ENCODE peak calls at places on chromosomes 13 and 19, in four cellular contexts. One of them, this sample, is unnamed.

GRCh38 chr13:37995052-37995451 is 125.5 kb upstream of the TRPC4 start:
- DNase-seq in neural crest cell: no peak
- DNase-seq in lung: no peak
- DNase-seq in adrenal gland: no peak
- DNase-seq in this sample: no peak

GRCh38 chr19:46906221-46906620 is 45.4 kb downstream of the ARHGAP35 start:
- DNase-seq in neural crest cell: no peak
- DNase-seq in lung: no peak
- DNase-seq in adrenal gland: no peak
- DNase-seq in this sample: no peak

GRCh38 chr19:18756896-18757295 is 34.2 kb downstream of the COMP start:
- DNase-seq in neural crest cell: no peak
- DNase-seq in lung: no peak
- DNase-seq in adrenal gland: no peak
- DNase-seq in this sample: no peak

GRCh38 chr13:46804391-46804815 is 7.4 kb upstream of the ESD start:
- DNase-seq in neural crest cell: no peak
- DNase-seq in lung: no peak
- DNase-seq in adrenal gland: no peak
- DNase-seq in this sample: no peak

GRCh38 chr13:50437252-50437651 is 406.2 kb downstream of the DLEU7 start:
- DNase-seq in neural crest cell: no peak
- DNase-seq in lung: no peak
- DNase-seq in adrenal gland: no peak
- DNase-seq in this sample: no peak

GRCh38 chr19:39499082-39499642 is 415 bp downstream of the DLL3 start:
- DNase-seq in neural crest cell: peak; percentile 13
- DNase-seq in lung: no peak
- DNase-seq in adrenal gland: no peak
- DNase-seq in this sample: no peak

GRCh38 chr19:54294539-54294938 is 13.6 kb upstream of the LILRB2 start:
- DNase-seq in neural crest cell: no peak
- DNase-seq in lung: no peak
- DNase-seq in adrenal gland: no peak
- DNase-seq in this sample: no peak

GRCh38 chr19:29671393-29672076 is 6.3 kb downstream of the PLEKHF1 start:
- DNase-seq in neural crest cell: no peak
- DNase-seq in lung: peak; percentile 54
- DNase-seq in adrenal gland: no peak
- DNase-seq in this sample: no peak

GRCh38 chr13:42539670-42540069 is 34.3 kb upstream of the TNFSF11 start:
- DNase-seq in neural crest cell: no peak
- DNase-seq in lung: no peak
- DNase-seq in adrenal gland: no peak
- DNase-seq in this sample: no peak

GRCh38 chr19:42324655-42325307 is 654 bp upstream of the MEGF8 start:
- DNase-seq in neural crest cell: no peak
- DNase-seq in lung: no peak
- DNase-seq in adrenal gland: no peak
- DNase-seq in this sample: no peak
- TF ChIP-seq CTCF in neural crest cell: no peak
- TF ChIP-seq CTCF in lung: no peak
- TF ChIP-seq CTCF in adrenal gland: peak; percentile 94
- TF ChIP-seq CTCF in this sample: no peak

DNA sequence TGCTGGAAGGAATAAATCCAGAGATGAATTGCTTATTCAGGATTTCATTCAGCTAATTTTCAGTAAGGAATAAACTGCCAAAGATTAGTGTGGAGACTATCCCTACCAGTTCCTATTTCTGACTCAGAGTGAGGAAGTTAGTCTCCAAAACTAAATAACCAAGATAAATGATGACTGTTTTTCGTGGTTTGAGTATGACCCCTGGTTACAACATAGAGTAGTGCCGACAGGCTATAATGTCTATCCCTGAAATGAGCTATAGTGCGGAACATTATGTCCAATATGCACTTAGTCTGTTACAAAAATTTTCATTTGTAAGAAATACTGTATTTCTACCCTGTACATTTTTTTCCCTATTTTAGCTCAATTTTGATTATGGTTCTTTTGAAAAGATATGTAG is 51.4 kb downstream of the NBEA start:
- DNase-seq in neural crest cell: no peak
- DNase-seq in lung: no peak
- DNase-seq in adrenal gland: no peak
- DNase-seq in this sample: no peak
- TF ChIP-seq CTCF in neural crest cell: no peak
- TF ChIP-seq CTCF in lung: no peak
- TF ChIP-seq CTCF in adrenal gland: no peak
- TF ChIP-seq CTCF in this sample: no peak

GRCh38 chr13:74132768-74133656 is 1.2 kb downstream of the KLF12 start:
- DNase-seq in neural crest cell: peak; percentile 20
- DNase-seq in lung: no peak
- DNase-seq in adrenal gland: peak; percentile 29
- DNase-seq in this sample: no peak
- TF ChIP-seq CTCF in neural crest cell: no peak
- TF ChIP-seq CTCF in lung: no peak
- TF ChIP-seq CTCF in adrenal gland: no peak
- TF ChIP-seq CTCF in this sample: peak; percentile 9

DNA sequence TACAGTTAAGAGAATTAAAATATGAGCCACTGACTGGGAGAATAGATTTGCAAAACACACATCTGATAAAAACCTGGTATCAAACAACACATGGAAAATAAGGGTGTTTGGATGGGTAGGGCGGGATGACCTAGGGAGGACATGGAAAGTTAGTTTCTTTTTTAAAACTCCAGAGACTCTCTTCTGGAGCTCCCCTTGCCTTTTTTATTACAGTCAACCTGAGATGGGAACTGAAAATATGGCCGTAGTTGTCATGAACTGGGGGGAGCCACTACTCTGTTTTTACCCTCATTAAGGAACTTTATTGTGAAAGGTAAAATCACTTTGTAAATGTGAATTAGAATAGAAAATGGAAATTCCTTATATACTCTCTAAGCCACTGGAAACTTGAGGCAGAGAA is 113.0 kb downstream of the ATP11A start:
- DNase-seq in neural crest cell: no peak
- DNase-seq in lung: no peak
- DNase-seq in adrenal gland: no peak
- DNase-seq in this sample: no peak
- TF ChIP-seq CTCF in neural crest cell: no peak
- TF ChIP-seq CTCF in lung: no peak
- TF ChIP-seq CTCF in adrenal gland: no peak
- TF ChIP-seq CTCF in this sample: no peak

GRCh38 chr19:4057913-4058695 is 8.6 kb downstream of the ZBTB7A start:
- DNase-seq in neural crest cell: no peak
- DNase-seq in lung: peak; percentile 92
- DNase-seq in adrenal gland: peak; percentile 97
- DNase-seq in this sample: no peak
- TF ChIP-seq CTCF in neural crest cell: no peak
- TF ChIP-seq CTCF in lung: no peak
- TF ChIP-seq CTCF in adrenal gland: no peak
- TF ChIP-seq CTCF in this sample: no peak

DNA sequence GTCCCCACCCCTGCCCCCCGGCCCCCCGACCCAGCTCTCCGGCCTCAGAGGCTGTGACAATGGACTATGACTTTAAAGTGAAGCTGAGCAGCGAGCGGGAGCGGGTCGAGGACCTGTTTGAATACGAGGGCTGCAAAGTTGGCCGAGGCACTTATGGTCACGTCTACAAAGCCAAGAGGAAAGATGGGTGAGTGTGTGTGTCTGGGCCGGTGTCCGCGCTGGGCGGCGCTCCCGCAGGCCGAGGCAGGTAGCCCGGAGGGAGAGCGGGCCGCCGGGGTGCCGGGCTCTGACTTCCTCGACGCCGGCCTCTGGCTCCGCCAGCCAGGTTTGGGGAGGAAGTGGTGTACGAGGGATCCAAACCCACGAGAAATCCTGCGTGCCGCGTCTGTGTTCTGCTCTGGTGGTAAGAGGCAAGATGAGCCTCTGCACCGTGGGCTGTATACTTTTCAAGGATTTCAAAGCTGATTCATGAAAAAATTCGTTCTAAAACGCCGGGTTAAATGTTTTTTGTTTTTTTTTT is 714 bp downstream of the CDK8 start:
- DNase-seq in neural crest cell: peak; percentile 23
- DNase-seq in lung: peak; percentile 62
- DNase-seq in adrenal gland: peak; percentile 64
- DNase-seq in this sample: no peak
- TF ChIP-seq CTCF in neural crest cell: peak; percentile 26
- TF ChIP-seq CTCF in lung: no peak
- TF ChIP-seq CTCF in adrenal gland: peak; percentile 25
- TF ChIP-seq CTCF in this sample: no peak

GRCh38 chr19:1455002-1455335 is 5.0 kb downstream of the APC2 start:
- DNase-seq in neural crest cell: no peak
- DNase-seq in lung: no peak
- DNase-seq in adrenal gland: no peak
- DNase-seq in this sample: no peak

GRCh38 chr19:1455336-1456120 is 5.6 kb downstream of the APC2 start:
- DNase-seq in neural crest cell: no peak
- DNase-seq in lung: peak; percentile 50
- DNase-seq in adrenal gland: no peak
- DNase-seq in this sample: no peak

GRCh38 chr19:1451916-1452801 is 2.2 kb downstream of the APC2 start:
- DNase-seq in neural crest cell: peak; percentile 60
- DNase-seq in lung: no peak
- DNase-seq in adrenal gland: no peak
- DNase-seq in this sample: no peak

GRCh38 chr19:1452802-1453524 is 3.0 kb downstream of the APC2 start:
- DNase-seq in neural crest cell: no peak
- DNase-seq in lung: no peak
- DNase-seq in adrenal gland: no peak
- DNase-seq in this sample: no peak

GRCh38 chr19:1453525-1454371 is 3.8 kb downstream of the APC2 start:
- DNase-seq in neural crest cell: no peak
- DNase-seq in lung: no peak
- DNase-seq in adrenal gland: no peak
- DNase-seq in this sample: no peak
- TF ChIP-seq CTCF in neural crest cell: no peak
- TF ChIP-seq CTCF in lung: no peak
- TF ChIP-seq CTCF in adrenal gland: no peak
- TF ChIP-seq CTCF in this sample: no peak

GRCh38 chr19:5285955-5286354 is 54.7 kb downstream of the PTPRS start:
- DNase-seq in neural crest cell: no peak
- DNase-seq in lung: no peak
- DNase-seq in adrenal gland: no peak
- DNase-seq in this sample: no peak
- TF ChIP-seq CTCF in neural crest cell: no peak
- TF ChIP-seq CTCF in lung: no peak
- TF ChIP-seq CTCF in adrenal gland: no peak
- TF ChIP-seq CTCF in this sample: no peak

This sample was measured in osteocyte.